ENCODE peak calls at places on chromosomes 5 and 9, in eight cellular contexts. B, Y, V, X, U, C, D and Q are unnamed samples.

GRCh38 chr5:53425598-53426516 is 54.6 kb upstream of the FST start:
- DNase-seq in V (peak), C (peak), D (peak), U (peak), X (peak), Y (peak), B (no peak), Q (peak)

GRCh38 chr5:173410459-173411233 is 82.4 kb upstream of the STC2 start:
- DNase-seq in C (no peak), D (no peak), X (no peak), V (no peak), Y (no peak), B (no peak), U (no peak), Q (no peak)

GRCh38 chr5:73126381-73126780 is 6.0 kb downstream of the TMEM171 start:
- DNase-seq in X (peak), V (no peak), D (no peak), B (no peak), C (no peak), Y (no peak), U (no peak), Q (peak)

GRCh38 chr5:131496400-131496713 is 138.7 kb downstream of the RAPGEF6 start:
- DNase-seq in C (no peak), B (no peak), U (no peak), V (peak), Y (no peak), D (no peak), X (no peak), Q (no peak)

GRCh38 chr5:97635553-97635952 is 452.5 kb upstream of the RIOK2 start:
- DNase-seq in V (peak), U (no peak), X (no peak), C (no peak), Y (no peak), B (no peak), D (no peak), Q (no peak)

GRCh38 chr5:131386779-131387178 is 122.9 kb downstream of the CDC42SE2 start:
- DNase-seq in V (no peak), U (peak), Y (no peak), X (no peak), D (peak), C (peak), B (no peak), Q (no peak)

GRCh38 chr9:127500399-127500798 is 49.1 kb downstream of the LRSAM1 start:
- DNase-seq in V (no peak), D (no peak), B (no peak), C (no peak), U (no peak), X (no peak), Y (no peak), Q (no peak)

GRCh38 chr5:82349651-82350050 is 71.5 kb upstream of the RPS23 start:
- DNase-seq in C (no peak), V (peak), Y (peak), U (no peak), D (peak), X (peak), B (no peak), Q (peak)

GRCh38 chr9:136620441-136621018 is 42.2 kb upstream of the EGFL7 start:
- DNase-seq in C (no peak), V (no peak), U (no peak), X (no peak), D (no peak), B (no peak), Y (no peak), Q (no peak)

GRCh38 chr9:127976943-127977871 is 3.6 kb downstream of the EEIG1 start:
- DNase-seq in B (no peak), D (no peak), C (no peak), V (no peak), X (no peak), Y (no peak), U (no peak), Q (no peak)

GRCh38 chr5:123157797-123158528 is 68.9 kb downstream of the PRDM6 start:
- DNase-seq in U (peak), D (no peak), X (no peak), V (no peak), C (peak), B (peak), Y (no peak), Q (peak)

GRCh38 chr9:104074876-104075275 is 19.2 kb upstream of the SMC2 start:
- DNase-seq in X (no peak), D (no peak), Y (no peak), C (peak), U (peak), V (no peak), B (peak), Q (peak)

GRCh38 chr5:166582416-166582815 is 1709.0 kb upstream of the WWC1 start:
- DNase-seq in U (no peak), X (no peak), V (no peak), Y (no peak), B (no peak), C (peak), D (no peak), Q (no peak)

GRCh38 chr5:141969783-141970741 is 1.2 kb downstream of the RNF14 start:
- DNase-seq in V (peak), C (no peak), U (peak), X (no peak), B (no peak), Y (no peak), D (peak), Q (peak)

GRCh38 chr5:125848746-125849145 is 574.5 kb upstream of the GRAMD2B start:
- DNase-seq in X (no peak), D (no peak), Y (no peak), V (no peak), B (no peak), U (peak), C (no peak), Q (no peak)

GRCh38 chr5:32916648-32917047 is 205.5 kb downstream of the NPR3 start:
- DNase-seq in X (peak), D (peak), B (no peak), V (peak), Y (peak), U (peak), C (peak), Q (peak)

GRCh38 chr5:16897284-16897704 is 38.8 kb downstream of the MYO10 start:
- DNase-seq in U (peak), V (no peak), D (peak), X (no peak), C (peak), Y (peak), B (peak), Q (peak)

GRCh38 chr9:2066312-2067273 is 51.4 kb downstream of the SMARCA2 start:
- DNase-seq in V (no peak), U (peak), C (peak), B (no peak), D (peak), X (no peak), Y (peak), Q (peak)

GRCh38 chr9:76459691-76460635 is 981 bp downstream of the GCNT1 start:
- DNase-seq in U (peak), Y (peak), B (no peak), D (peak), V (no peak), X (peak), C (peak), Q (peak)

GRCh38 chr5:148556835-148557234 is 97.5 kb downstream of the HTR4 start:
- DNase-seq in B (no peak), D (no peak), U (no peak), V (no peak), Y (no peak), C (no peak), X (no peak), Q (no peak)

GRCh38 chr5:58127486-58128220 is 332.2 kb downstream of the PLK2 start:
- DNase-seq in U (no peak), V (no peak), D (no peak), C (no peak), X (no peak), B (no peak), Y (no peak), Q (no peak)

GRCh38 chr9:130741831-130742449 is 48.4 kb downstream of the EXOSC2 start:
- DNase-seq in V (no peak), U (peak), X (no peak), C (peak), B (peak), D (no peak), Y (no peak), Q (peak)

GRCh38 chr9:88037285-88037845 is 63.0 kb upstream of the CDK20 start:
- DNase-seq in C (no peak), D (no peak), X (no peak), U (no peak), Y (peak), B (no peak), V (no peak), Q (no peak)

DNA sequence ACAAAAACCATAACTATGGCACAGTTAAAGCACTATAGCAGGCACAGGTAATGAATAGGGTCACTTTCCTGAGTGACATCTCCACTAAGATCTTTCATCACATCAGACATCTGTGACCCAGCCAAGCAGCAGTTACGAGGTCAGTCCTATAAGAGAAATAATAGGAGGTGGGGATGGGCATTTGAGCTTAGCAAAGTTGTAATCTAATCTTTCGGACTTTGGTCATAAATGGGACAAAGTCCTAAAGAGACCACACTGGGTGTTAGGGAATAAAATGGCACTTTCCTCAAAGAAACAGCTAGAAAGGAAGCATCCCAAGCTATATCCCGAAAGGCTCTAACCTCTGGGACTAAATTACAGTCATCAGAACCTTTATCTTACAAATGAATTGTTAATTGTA is 432.2 kb downstream of the PIK3R1 start:
- DNase-seq in V (no peak), X (no peak), C (no peak), B (no peak), Y (no peak), D (no peak), U (no peak), Q (no peak)
- TF ChIP-seq CTCF in V (no peak), X (no peak), C (no peak), B (no peak), Y (no peak), D (no peak), U (no peak), Q (no peak)

DNA sequence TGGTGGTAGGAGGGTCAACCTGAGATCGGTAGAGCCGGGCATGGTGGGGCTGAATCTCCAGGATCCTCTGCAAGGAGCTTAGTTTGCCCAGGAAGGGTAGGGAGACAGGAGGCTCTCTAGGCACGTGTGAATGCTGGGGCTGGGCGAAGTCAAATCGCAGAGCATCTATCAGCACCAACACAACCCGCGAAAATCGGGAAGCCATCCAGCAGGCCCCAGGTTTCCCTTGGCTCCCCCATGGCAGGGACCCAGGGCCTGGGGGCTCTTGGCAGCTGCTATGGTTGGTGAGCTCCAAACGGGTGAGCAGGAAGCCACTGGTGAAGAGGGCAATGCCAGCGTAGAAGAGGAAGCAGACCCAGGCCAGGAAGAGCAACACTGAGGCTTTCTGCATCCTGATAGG is 1.2 kb downstream of the PIGO start:
- DNase-seq in X (no peak), U (no peak), D (no peak), Y (no peak), B (no peak), C (no peak), V (no peak), Q (no peak)
- H3K4me3 ChIP-seq in X (no peak), U (no peak), D (peak), Y (peak), B (no peak), C (no peak), V (peak), Q (no peak)

DNA sequence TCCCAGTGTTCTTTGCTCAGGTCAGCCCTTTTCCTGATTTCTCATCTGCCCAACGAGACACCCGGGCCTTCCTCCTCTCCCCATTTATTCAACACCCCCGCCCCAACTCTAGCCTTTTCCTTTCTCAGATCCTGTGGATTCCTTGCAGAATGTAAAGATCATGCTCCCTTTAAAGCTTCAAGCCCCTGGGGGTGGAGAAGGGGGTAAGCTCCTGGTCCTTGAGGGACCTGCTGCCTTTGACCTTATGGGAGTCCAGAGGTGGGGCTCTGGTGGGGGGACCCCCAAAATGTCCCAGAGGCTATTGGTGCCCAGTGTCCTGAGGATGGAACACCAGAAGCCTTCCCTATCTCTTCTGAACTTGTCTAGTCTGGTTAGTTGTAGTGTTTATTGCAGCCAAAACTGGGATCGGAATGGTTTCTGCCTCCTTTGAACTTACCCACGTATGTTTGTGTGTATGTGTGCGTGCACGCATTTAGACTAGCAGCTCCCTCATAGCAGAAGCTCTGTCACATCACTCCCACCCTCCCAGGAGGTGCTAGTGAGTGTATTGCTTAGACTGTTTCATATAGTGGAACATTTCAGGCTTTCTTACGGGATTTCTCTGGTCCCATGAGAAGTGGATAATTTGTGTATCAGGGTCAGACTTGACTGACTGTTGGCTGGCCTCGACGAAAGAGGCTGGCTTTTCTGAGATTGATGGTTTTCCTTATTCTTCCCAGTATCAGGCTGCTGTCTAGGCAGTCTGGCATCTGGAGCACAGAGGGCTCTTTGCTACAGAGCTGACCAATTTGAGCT is 1.1 kb downstream of the GALNT10 start:
- DNase-seq in Y (no peak), B (no peak), D (no peak), V (no peak), X (no peak), U (peak), C (peak), Q (peak)
- TF ChIP-seq CTCF in Y (no peak), B (peak), D (no peak), V (no peak), X (no peak), U (no peak), C (peak), Q (peak)

GRCh38 chr5:181054138-181054537 is 14.1 kb downstream of the BTNL9 start:
- DNase-seq in D (no peak), X (no peak), V (no peak), B (no peak), C (no peak), Y (peak), U (no peak), Q (no peak)
- H3K4me3 ChIP-seq in D (peak), X (peak), V (peak), B (no peak), C (no peak), Y (peak), U (no peak), Q (no peak)